ENCODE peak calls at places on chromosomes 2 and 18, in five cellular contexts. R is stimulated activated CD4-positive, alpha-beta T cell treated with anti-CD3 and anti-CD28 coated beads, Interleukin-15, amount 100 ng/mL, for 48 hours; O is effector memory CD4-positive, alpha-beta T cell; H is AG20443; M is EL. A is an unnamed sample.

GRCh38 chr2:188119112-188119838 is 172.4 kb upstream of the GULP1 start:
- DNase-seq in H (no peak), O (no peak), M (no peak), R (no peak), A (no peak)

GRCh38 chr2:172884336-172884735 is 148.7 kb downstream of the RAPGEF4 start:
- DNase-seq in H (no peak), O (no peak), R (no peak), M (no peak), A (no peak)

GRCh38 chr2:229920011-229920781 is 1.6 kb downstream of the TRIP12 start:
- DNase-seq in R (no peak), M (peak; percentile 20), O (peak; percentile 14), H (peak; percentile 25), A (no peak)

GRCh38 chr2:44273596-44273995 is 1.7 kb upstream of the SLC3A1 start:
- DNase-seq in H (no peak), O (no peak), R (no peak), M (no peak), A (no peak)

GRCh38 chr18:53025247-53025646 is 685.2 kb downstream of the DCC start:
- DNase-seq in H (no peak), M (no peak), O (no peak), R (no peak), A (no peak)

GRCh38 chr2:43465234-43465633 is 130.6 kb downstream of the THADA start:
- DNase-seq in R (no peak), H (no peak), M (no peak), O (no peak), A (no peak)

GRCh38 chr18:37778417-37779165 is 213.0 kb upstream of the CELF4 start:
- DNase-seq in R (peak; percentile 14), O (no peak), H (peak; percentile 58), M (no peak), A (peak; percentile 6)

GRCh38 chr2:124967325-124967724 is 942.2 kb downstream of the CNTNAP5 start:
- DNase-seq in R (no peak), H (no peak), O (no peak), M (no peak), A (no peak)

GRCh38 chr2:213167559-213167958 is 16.1 kb upstream of the IKZF2 start:
- DNase-seq in H (no peak), R (no peak), O (no peak), M (no peak), A (no peak)

GRCh38 chr2:62200291-62200841 is 4.5 kb downstream of the B3GNT2 start:
- DNase-seq in M (no peak), H (no peak), R (no peak), O (no peak), A (no peak)

GRCh38 chr2:26704441-26704977 is 12.0 kb downstream of the KCNK3 start:
- DNase-seq in M (peak; percentile 91), R (no peak), O (no peak), H (peak; percentile 87), A (no peak)

GRCh38 chr2:119421304-119421703 is 10.3 kb upstream of the TMEM37 start:
- DNase-seq in M (no peak), H (no peak), R (no peak), O (no peak), A (no peak)

GRCh38 chr18:48690494-48690893 is 151.7 kb downstream of the CTIF start:
- DNase-seq in M (no peak), O (no peak), H (no peak), R (no peak), A (no peak)

GRCh38 chr18:70420151-70420898 is 131.5 kb downstream of the SOCS6 start:
- DNase-seq in H (peak; percentile 46), O (no peak), M (peak; percentile 82), R (no peak), A (no peak)

GRCh38 chr18:45197526-45197970 is 417.7 kb upstream of the SLC14A2 start:
- DNase-seq in R (peak; percentile 4), M (no peak), H (no peak), O (no peak), A (no peak)

GRCh38 chr2:222907790-222908431 is 47.1 kb downstream of the ACSL3 start:
- DNase-seq in M (peak; percentile 64), O (no peak), H (peak; percentile 57), R (no peak), A (no peak)

GRCh38 chr2:17879137-17879912 is 858 bp downstream of the KCNS3 start:
- DNase-seq in H (peak; percentile 92), M (peak; percentile 70), O (no peak), R (no peak), A (no peak)

A was measured in activated CD4-positive, alpha-beta T cell treated with anti-CD3 and anti-CD28 coated beads for 24 hours.